ENCODE peak calls at places on chromosomes 2 and 18, in six cellular contexts. N is right lobe of liver, F is Panc1, G is OCI-LY7, S is GM23248, D is HCT116. R is an unnamed sample.
A peak's percentile ranks its signal among the peaks of the same experiment; 100 is the strongest.

GRCh38 chr2:689877-690510 is 12.8 kb upstream of the TMEM18 start:
- DNase-seq in S (no peak), N (no peak), D (no peak), G (no peak), F (no peak), R (no peak)

GRCh38 chr18:35588995-35589394 is 7.5 kb downstream of the GALNT1 start:
- DNase-seq in S (no peak), F (no peak), G (peak; percentile 53), N (no peak), D (no peak), R (no peak)

GRCh38 chr2:54950811-54951210 is 99.4 kb downstream of the RTN4 start:
- DNase-seq in G (no peak), D (no peak), N (no peak), F (no peak), S (no peak), R (no peak)

GRCh38 chr2:48589170-48589767 is 28.4 kb upstream of the GTF2A1L start:
- DNase-seq in D (peak; percentile 28), S (peak; percentile 66), F (peak; percentile 35), N (no peak), G (peak; percentile 7), R (no peak)

GRCh38 chr2:201150454-201151020 is 32.4 kb upstream of the CASP10 start:
- DNase-seq in S (no peak), G (no peak), D (no peak), F (no peak), N (no peak), R (no peak)

GRCh38 chr2:109162999-109163398 is 34.0 kb downstream of the SH3RF3 start:
- DNase-seq in G (no peak), F (no peak), D (no peak), S (peak; percentile 31), N (no peak), R (no peak)

GRCh38 chr2:29013046-29013780 is 32.1 kb downstream of the TOGARAM2 start:
- DNase-seq in N (no peak), S (peak; percentile 11), G (no peak), F (peak; percentile 1), D (no peak), R (no peak)

GRCh38 chr2:172434821-172435607 is 7.6 kb downstream of the ITGA6 start:
- DNase-seq in S (no peak), D (no peak), N (no peak), F (no peak), G (peak; percentile 3), R (no peak)

GRCh38 chr2:226618875-226619605 is 180.6 kb downstream of the IRS1 start:
- DNase-seq in S (peak; percentile 28), N (no peak), D (peak; percentile 27), F (no peak), G (no peak), R (no peak)

GRCh38 chr2:238585836-238586821 is 159.4 kb downstream of the ASB1 start:
- DNase-seq in G (no peak), D (no peak), N (no peak), S (peak; percentile 16), F (no peak), R (no peak)

GRCh38 chr2:113692698-113693428 is 63.6 kb downstream of the SLC35F5 start:
- DNase-seq in G (peak; percentile 32), F (no peak), N (no peak), D (no peak), S (no peak), R (no peak)

GRCh38 chr2:176612736-176613135 is 343.5 kb downstream of the MTX2 start:
- DNase-seq in F (no peak), S (peak; percentile 64), N (no peak), D (no peak), G (no peak), R (no peak)

GRCh38 chr18:73124165-73124564 is 256.4 kb upstream of the NETO1 start:
- DNase-seq in N (no peak), G (no peak), D (no peak), S (no peak), F (no peak), R (no peak)

GRCh38 chr2:116669782-116670181 is 1144.7 kb upstream of the DDX18 start:
- DNase-seq in S (no peak), F (peak; percentile 10), N (no peak), G (no peak), D (no peak), R (no peak)

GRCh38 chr18:61893304-61893970 is 630 bp upstream of the RNF152 start:
- DNase-seq in N (peak; percentile 71), S (peak; percentile 78), F (no peak), G (no peak), D (no peak), R (no peak)

GRCh38 chr2:44324971-44325426 is 36.3 kb downstream of the PREPL start:
- DNase-seq in N (no peak), D (no peak), S (peak; percentile 59), F (no peak), G (no peak), R (no peak)

GRCh38 chr2:60383421-60384117 is 169.9 kb downstream of the BCL11A start:
- DNase-seq in N (no peak), G (no peak), S (no peak), D (no peak), F (no peak), R (no peak)

GRCh38 chr2:113169002-113169530 is 4.7 kb upstream of the PSD4 start:
- DNase-seq in S (no peak), F (no peak), D (no peak), N (no peak), G (no peak), R (no peak)

GRCh38 chr18:41372266-41372665 is 582.8 kb upstream of the PIK3C3 start:
- DNase-seq in G (no peak), N (no peak), S (no peak), F (no peak), D (no peak), R (no peak)

GRCh38 chr2:200382883-200383282 is 76.4 kb downstream of the SPATS2L start:
- DNase-seq in G (no peak), F (no peak), N (no peak), S (no peak), D (no peak), R (no peak)

GRCh38 chr2:10921525-10921924 is 9.8 kb downstream of the KCNF1 start:
- DNase-seq in D (no peak), S (no peak), F (no peak), G (no peak), N (no peak), R (peak; percentile 76)

GRCh38 chr2:237665713-237666143 is 38.3 kb downstream of the LRRFIP1 start:
- DNase-seq in G (peak; percentile 87), F (no peak), N (no peak), D (no peak), S (no peak), R (no peak)

DNA sequence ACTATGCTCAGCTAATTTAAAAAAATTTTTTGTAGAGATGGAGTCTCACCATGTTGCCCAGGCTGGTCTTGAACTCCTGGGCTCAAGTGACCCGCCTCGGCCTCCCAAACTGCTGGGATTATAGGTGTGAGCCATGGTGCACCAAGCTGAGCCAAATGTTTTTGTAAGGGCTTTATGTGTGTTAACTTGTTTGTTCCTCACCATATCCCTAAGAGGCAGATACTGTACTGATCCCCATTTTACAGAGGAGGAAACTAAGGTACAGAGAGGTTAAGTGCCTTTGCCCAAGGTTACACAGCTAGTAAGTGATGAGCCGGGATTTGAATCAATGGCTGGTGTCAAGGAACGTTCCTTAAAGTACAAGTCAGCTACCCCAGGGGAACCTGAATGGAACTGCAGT is 85.3 kb upstream of the KLF7 start:
- DNase-seq in S (peak; percentile 19), N (no peak), D (no peak), F (no peak), G (no peak), R (no peak)
- H3K4me1 ChIP-seq in S (peaks cover 76% of the 10 kb centered on the region), N (no peaks in the 10 kb centered on the region), D (no peaks in the 10 kb centered on the region), F (no peaks in the 10 kb centered on the region), G (no peaks in the 10 kb centered on the region), R (peaks cover 40% of the 10 kb centered on the region)

GRCh38 chr2:241558532-241559488 is at the start of gene BOK:
- DNase-seq in D (peak; percentile 72), G (no peak), F (no peak), N (peak; percentile 90), S (peak; percentile 89), R (no peak)
- H3K4me1 ChIP-seq in D (peaks cover 29% of the 10 kb centered on the region), G (peaks cover 7% of the 10 kb centered on the region), F (peaks cover 40% of the 10 kb centered on the region), N (no peaks in the 10 kb centered on the region), S (peaks cover 31% of the 10 kb centered on the region), R (peaks cover 54% of the 10 kb centered on the region)

GRCh38 chr2:216743781-216744180 is 48.4 kb upstream of the IGFBP5 start:
- DNase-seq in F (no peak), D (no peak), G (no peak), N (no peak), S (no peak), R (no peak)

GRCh38 chr2:216740557-216741222 is 45.3 kb upstream of the IGFBP5 start:
- DNase-seq in N (peak; percentile 83), S (no peak), D (no peak), F (no peak), G (no peak), R (no peak)

GRCh38 chr2:216739035-216739434 is 43.7 kb upstream of the IGFBP5 start:
- DNase-seq in G (no peak), F (no peak), N (no peak), D (no peak), S (no peak), R (no peak)

GRCh38 chr2:216742411-216742810 is 47.1 kb upstream of the IGFBP5 start:
- DNase-seq in N (no peak), F (no peak), G (no peak), D (no peak), S (no peak), R (no peak)

DNA sequence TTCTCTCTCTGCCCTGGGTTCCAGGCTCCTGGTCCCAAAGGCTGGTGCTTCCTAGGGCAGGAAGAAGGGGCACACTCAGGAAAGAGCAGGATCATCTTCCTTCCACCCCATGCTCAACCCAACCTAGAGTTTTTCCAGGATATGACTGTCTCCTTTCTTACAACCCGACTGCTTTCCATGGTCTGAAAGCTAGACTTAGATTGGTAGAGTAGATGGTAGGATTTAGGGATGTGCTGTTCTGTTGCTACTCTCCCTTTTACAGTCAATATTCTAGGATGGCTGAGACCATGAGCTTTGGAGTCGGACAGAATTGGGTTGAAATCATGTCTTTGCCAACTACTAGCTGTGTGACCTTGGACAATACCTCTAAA is 45.9 kb upstream of the IGFBP5 start:
- DNase-seq in N (no peak), S (no peak), F (no peak), G (no peak), D (no peak), R (no peak)
- H3K4me1 ChIP-seq in N (no peaks in the 10 kb centered on the region), S (no peaks in the 10 kb centered on the region), F (no peaks in the 10 kb centered on the region), G (no peaks in the 10 kb centered on the region), D (no peaks in the 10 kb centered on the region), R (no peaks in the 10 kb centered on the region)

GRCh38 chr2:213122730-213123129 is 28.7 kb downstream of the IKZF2 start:
- DNase-seq in F (no peak), N (no peak), D (no peak), G (no peak), S (no peak), R (no peak)

GRCh38 chr2:213125646-213126347 is 25.6 kb downstream of the IKZF2 start:
- DNase-seq in G (no peak), N (no peak), S (peak; percentile 45), D (no peak), F (no peak), R (no peak)

GRCh38 chr2:213119061-213119809 is 32.2 kb downstream of the IKZF2 start:
- DNase-seq in G (peak; percentile 6), S (peak; percentile 90), N (no peak), F (no peak), D (no peak), R (no peak)

DNA sequence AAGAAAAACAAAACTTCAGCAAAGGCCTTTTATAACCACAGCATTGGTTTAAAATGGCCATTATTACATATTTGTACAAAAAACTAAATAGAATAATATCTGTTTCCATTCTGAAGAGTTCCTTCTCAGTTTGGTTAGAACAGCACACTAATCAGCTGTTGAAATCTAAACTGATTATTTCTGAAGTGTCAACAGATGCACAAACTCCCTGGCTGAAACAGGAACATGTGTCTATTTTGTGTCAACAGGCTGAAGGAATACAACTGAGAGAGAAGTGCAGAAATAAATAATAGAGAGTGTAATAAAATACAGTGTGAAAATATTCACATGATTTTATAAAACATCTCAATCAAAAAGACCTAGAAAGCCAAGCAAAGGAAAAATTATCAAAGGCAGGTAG is 29.7 kb downstream of the IKZF2 start:
- DNase-seq in F (no peak), G (no peak), S (no peak), N (no peak), D (no peak), R (no peak)
- H3K4me1 ChIP-seq in F (no peaks in the 10 kb centered on the region), G (peaks cover 16% of the 10 kb centered on the region), S (peaks cover 47% of the 10 kb centered on the region), N (no peaks in the 10 kb centered on the region), D (no peaks in the 10 kb centered on the region), R (peaks cover 23% of the 10 kb centered on the region)